ENCODE peak calls at places on chromosomes 11 and 22, in seven cellular contexts. F, N, C, A, H, G and D are unnamed samples.

GRCh38 chr11:116175707-116176106 is 597.1 kb downstream of the BUD13 start:
- DNase-seq in G (no peak), A (no peak), H (no peak), F (no peak), C (no peak), N (no peak), D (no peak)

GRCh38 chr11:1953489-1954284 is 6.6 kb downstream of the MRPL23 start:
- DNase-seq in A (no peak), G (no peak), H (no peak), N (peak), F (no peak), C (no peak), D (no peak)

GRCh38 chr11:79371152-79371551 is 69.7 kb downstream of the TENM4 start:
- DNase-seq in C (no peak), F (no peak), N (no peak), H (no peak), A (no peak), G (peak), D (no peak)

GRCh38 chr11:105168457-105168856 is 28.9 kb upstream of the CARD18 start:
- DNase-seq in A (no peak), N (no peak), C (peak), G (peak), H (no peak), F (no peak), D (no peak)

GRCh38 chr11:1129666-1130160 is 28.0 kb upstream of the MUC5AC start:
- DNase-seq in N (peak), G (no peak), A (no peak), H (no peak), C (no peak), F (no peak), D (peak)

GRCh38 chr22:50206599-50206998 is 5.8 kb downstream of the SELENOO start:
- DNase-seq in N (no peak), H (no peak), G (no peak), F (no peak), A (no peak), C (peak), D (peak)

GRCh38 chr11:68051191-68052136 is 12.6 kb downstream of the TCIRG1 start:
- DNase-seq in A (no peak), G (no peak), N (no peak), C (no peak), F (no peak), H (no peak), D (no peak)

GRCh38 chr11:3959015-3959917 is 103.8 kb downstream of the STIM1 start:
- DNase-seq in G (peak), N (no peak), A (peak), C (peak), H (no peak), F (peak), D (peak)

GRCh38 chr11:14288189-14288935 is 70.6 kb downstream of the RRAS2 start:
- DNase-seq in F (no peak), C (peak), N (no peak), G (peak), A (no peak), H (no peak), D (no peak)

GRCh38 chr22:23401910-23402274 is 178.2 kb downstream of the IGLL1 start:
- DNase-seq in C (no peak), N (no peak), H (no peak), G (no peak), A (no peak), F (no peak), D (no peak)

GRCh38 chr11:114342476-114342875 is 46.3 kb downstream of the NNMT start:
- DNase-seq in A (no peak), C (no peak), H (no peak), G (no peak), N (no peak), F (no peak), D (no peak)

GRCh38 chr11:117876341-117877119 is at the start of gene FXYD6:
- DNase-seq in G (no peak), C (no peak), A (no peak), N (no peak), H (no peak), F (peak), D (no peak)

GRCh38 chr22:28958611-28959010 is 75.2 kb downstream of the ZNRF3 start:
- DNase-seq in H (no peak), G (peak), N (no peak), C (no peak), F (no peak), A (no peak), D (no peak)

GRCh38 chr11:35617687-35618496 is at the start of gene FJX1:
- DNase-seq in N (peak), H (no peak), G (peak), A (peak), F (peak), C (peak), D (peak)

GRCh38 chr22:38788417-38788816 is 5.5 kb downstream of the DNAL4 start:
- DNase-seq in N (no peak), G (peak), F (peak), H (no peak), C (peak), A (no peak), D (no peak)

GRCh38 chr11:67006029-67006884 is 16.7 kb upstream of the SYT12 start:
- DNase-seq in C (peak), A (peak), N (peak), H (no peak), F (peak), G (peak), D (no peak)

GRCh38 chr11:1827095-1827797 is 7.5 kb upstream of the SYT8 start:
- DNase-seq in A (no peak), F (peak), N (peak), H (no peak), G (peak), C (peak), D (peak)

GRCh38 chr22:30717331-30717921 is 22.8 kb downstream of the OSBP2 start:
- DNase-seq in H (no peak), A (no peak), C (peak), F (peak), G (peak), N (peak), D (no peak)

GRCh38 chr11:16395601-16396000 is 39.3 kb upstream of the SOX6 start:
- DNase-seq in C (peak), H (no peak), G (no peak), N (no peak), A (no peak), F (no peak), D (no peak)

GRCh38 chr22:23834830-23835772 is 3.7 kb downstream of the DERL3 start:
- DNase-seq in F (no peak), A (no peak), H (no peak), C (no peak), N (no peak), G (no peak), D (no peak)

GRCh38 chr11:125188021-125188420 is 23.5 kb downstream of the PKNOX2 start:
- DNase-seq in G (no peak), H (no peak), C (no peak), N (no peak), A (no peak), F (no peak), D (no peak)

GRCh38 chr11:109421981-109422590 is at the start of gene C11orf87:
- DNase-seq in H (no peak), F (no peak), N (no peak), C (peak), A (no peak), G (peak), D (no peak)